ENCODE peak calls at places on chromosome 13, in five cellular contexts. V is progenitor cell of endocrine pancreas, Y is neural crest cell, X is psoas muscle, I is C1 segment of cervical spinal cord. E is an unnamed sample.

GRCh38 chr13:23754506-23754905 is 134.7 kb downstream of the MIPEP start:
- DNase-seq in V (no peak), Y (no peak), X (no peak), I (no peak), E (no peak)

GRCh38 chr13:63636231-63636993 is 2220.8 kb upstream of the PCDH20 start:
- DNase-seq in V (no peak), Y (no peak), X (no peak), I (no peak), E (peak; percentile 33)

GRCh38 chr13:86051134-86052103 is 252.2 kb upstream of the SLITRK6 start:
- DNase-seq in V (no peak), Y (no peak), X (no peak), I (no peak), E (peak; percentile 94)

GRCh38 chr13:31167490-31167889 is 5.8 kb upstream of the HSPH1 start:
- DNase-seq in V (no peak), Y (no peak), X (no peak), I (no peak), E (no peak)

GRCh38 chr13:72696590-72696989 is 30.8 kb downstream of the MZT1 start:
- DNase-seq in V (no peak), Y (no peak), X (no peak), I (no peak), E (peak; percentile 18)

GRCh38 chr13:36084131-36084530 is 47.1 kb downstream of the DCLK1 start:
- DNase-seq in V (no peak), Y (no peak), X (no peak), I (no peak), E (no peak)

GRCh38 chr13:25701304-25701703 is 329.5 kb downstream of the ATP8A2 start:
- DNase-seq in V (no peak), Y (no peak), X (no peak), I (no peak), E (no peak)

GRCh38 chr13:43232866-43233265 is 209.5 kb downstream of the DNAJC15 start:
- DNase-seq in V (no peak), Y (no peak), X (no peak), I (no peak), E (no peak)

GRCh38 chr13:50588736-50589135 is 254.8 kb downstream of the DLEU7 start:
- DNase-seq in V (no peak), Y (no peak), X (no peak), I (no peak), E (no peak)

GRCh38 chr13:111474136-111475002 is 153.9 kb downstream of the TEX29 start:
- DNase-seq in V (no peak), Y (peak; percentile 20), X (no peak), I (peak; percentile 7), E (peak; percentile 77)

GRCh38 chr13:27359203-27359821 is 65.1 kb upstream of the GTF3A start:
- DNase-seq in V (peak; percentile 52), Y (peak; percentile 63), X (peak; percentile 70), I (peak; percentile 58), E (peak; percentile 51)

GRCh38 chr13:96089749-96090239 is at the start of gene HS6ST3:
- DNase-seq in V (peak; percentile 39), Y (peak; percentile 20), X (peak; percentile 57), I (peak; percentile 7), E (peak; percentile 83)

GRCh38 chr13:48258430-48258829 is 25.4 kb downstream of the ITM2B start:
- DNase-seq in V (no peak), Y (no peak), X (no peak), I (no peak), E (no peak)

GRCh38 chr13:109368230-109368629 is 418.2 kb downstream of the IRS2 start:
- DNase-seq in V (no peak), Y (no peak), X (no peak), I (no peak), E (no peak)

GRCh38 chr13:66532146-66532545 is 698.0 kb downstream of the PCDH9 start:
- DNase-seq in V (no peak), Y (no peak), X (no peak), I (no peak), E (no peak)

GRCh38 chr13:104968876-104969275 is 1566.6 kb downstream of the EFNB2 start:
- DNase-seq in V (no peak), Y (no peak), X (no peak), I (no peak), E (no peak)

GRCh38 chr13:98476106-98476505 is 100.8 kb downstream of the STK24 start:
- DNase-seq in V (no peak), Y (no peak), X (no peak), I (no peak), E (no peak)

GRCh38 chr13:22848539-22849052 is 332.2 kb upstream of the SGCG start:
- DNase-seq in V (no peak), Y (no peak), X (peak; percentile 68), I (no peak), E (no peak)

GRCh38 chr13:77397636-77398035 is 70.7 kb upstream of the MYCBP2 start:
- DNase-seq in V (no peak), Y (no peak), X (no peak), I (no peak), E (no peak)

GRCh38 chr13:39197645-39198007 is 159.4 kb downstream of the NHLRC3 start:
- DNase-seq in V (no peak), Y (no peak), X (no peak), I (no peak), E (no peak)

GRCh38 chr13:31913459-31913858 is 118.1 kb upstream of the FRY start:
- DNase-seq in V (no peak), Y (no peak), X (no peak), I (no peak), E (no peak)

GRCh38 chr13:90943961-90944360 is 403.5 kb upstream of the MIR17HG start:
- DNase-seq in V (no peak), Y (no peak), X (no peak), I (no peak), E (peak; percentile 33)

GRCh38 chr13:38866649-38867048 is 124.0 kb downstream of the STOML3 start:
- DNase-seq in V (no peak), Y (no peak), X (no peak), I (no peak), E (no peak)

GRCh38 chr13:104869501-104869900 is 1666.0 kb downstream of the EFNB2 start:
- DNase-seq in V (no peak), Y (no peak), X (no peak), I (no peak), E (no peak)

GRCh38 chr13:41502676-41503075 is 45.3 kb downstream of the RGCC start:
- DNase-seq in V (no peak), Y (no peak), X (no peak), I (no peak), E (no peak)

GRCh38 chr13:27006519-27007161 is 165.0 kb downstream of the USP12 start:
- DNase-seq in V (peak; percentile 43), Y (no peak), X (no peak), I (peak; percentile 56), E (peak; percentile 73)

GRCh38 chr13:81247711-81248110 is 906.8 kb upstream of the SPRY2 start:
- DNase-seq in V (no peak), Y (no peak), X (no peak), I (no peak), E (no peak)

GRCh38 chr13:82702513-82702912 is 1179.8 kb downstream of the SLITRK1 start:
- DNase-seq in V (no peak), Y (no peak), X (no peak), I (no peak), E (no peak)

GRCh38 chr13:79943633-79944032 is 397.3 kb downstream of the SPRY2 start:
- DNase-seq in V (no peak), Y (no peak), X (no peak), I (no peak), E (no peak)

GRCh38 chr13:82407321-82407720 is 1475.0 kb downstream of the SLITRK1 start:
- DNase-seq in V (no peak), Y (no peak), X (no peak), I (no peak), E (no peak)

GRCh38 chr13:72025836-72026235 is 158.8 kb upstream of the DACH1 start:
- DNase-seq in V (no peak), Y (no peak), X (no peak), I (no peak), E (no peak)